ENCODE peak calls at places on chromosomes 4 and X, in eight cellular contexts. U is astrocyte, F is neural progenitor cell, N is fibroblast of lung, D is mammary epithelial cell, K is transverse colon, Y is tibial artery, P is ovary. V is an unnamed sample.

GRCh38 chr4:83281326-83281725 is 3.3 kb downstream of the COQ2 start:
- DNase-seq in N (no peak), Y (no peak), F (no peak), U (no peak), P (no peak), D (no peak), K (no peak), V (no peak)

GRCh38 chrX:149540133-149540620 is 635 bp upstream of the EOLA1 start:
- DNase-seq in P (peak), U (no peak), K (peak), D (peak), F (peak), N (peak), Y (peak), V (peak)

GRCh38 chr4:152352645-152353116 is 183.2 kb downstream of the FBXW7 start:
- DNase-seq in F (peak), U (peak), K (peak), D (peak), N (peak), P (peak), Y (peak), V (peak)

GRCh38 chrX:115233497-115234219 is at the start of gene LRCH2:
- DNase-seq in F (peak), Y (peak), N (no peak), P (peak), D (no peak), U (peak), K (no peak), V (no peak)

GRCh38 chrX:140860718-140861117 is 141.7 kb upstream of the SPANXB1 start:
- DNase-seq in U (no peak), Y (no peak), P (no peak), N (no peak), K (no peak), F (no peak), D (no peak), V (no peak)

GRCh38 chrX:119073911-119074310 is 1.1 kb downstream of the CT47C1 start:
- DNase-seq in P (no peak), U (no peak), Y (no peak), F (no peak), K (no peak), N (no peak), D (no peak), V (no peak)

GRCh38 chr4:108058685-108059440 is 69.2 kb downstream of the HADH start:
- DNase-seq in F (peak), U (peak), Y (no peak), N (peak), D (peak), P (no peak), K (no peak), V (peak)

GRCh38 chr4:121139533-121140222 is 24.4 kb downstream of the TNIP3 start:
- DNase-seq in N (peak), Y (no peak), D (no peak), P (no peak), U (peak), F (no peak), K (no peak), V (peak)

GRCh38 chr4:118173956-118174355 is 139.7 kb downstream of the NDST3 start:
- DNase-seq in K (no peak), Y (no peak), F (no peak), P (no peak), N (peak), U (peak), D (peak), V (peak)

GRCh38 chrX:142999209-142999720 is 26.5 kb upstream of the SPANXN4 start:
- DNase-seq in P (no peak), Y (no peak), N (no peak), U (no peak), F (no peak), D (no peak), K (no peak), V (no peak)

GRCh38 chrX:71666240-71667223 is 814 bp upstream of the LOC101059915 start:
- DNase-seq in N (no peak), F (no peak), Y (no peak), D (no peak), U (no peak), P (no peak), K (no peak), V (no peak)

GRCh38 chr4:25524616-25525146 is 131.0 kb upstream of the SLC34A2 start:
- DNase-seq in D (no peak), Y (no peak), U (no peak), K (no peak), P (no peak), F (peak), N (no peak), V (no peak)

GRCh38 chr4:80307774-80308465 is 27.6 kb upstream of the CFAP299 start:
- DNase-seq in P (peak), U (peak), N (peak), K (no peak), Y (no peak), F (peak), D (peak), V (peak)

GRCh38 chr4:87502580-87503238 is 26.5 kb downstream of the SPARCL1 start:
- DNase-seq in F (no peak), N (no peak), U (no peak), D (peak), Y (no peak), P (no peak), K (no peak), V (no peak)

GRCh38 chrX:118521435-118521834 is 25.8 kb downstream of the DOCK11 start:
- DNase-seq in K (no peak), D (no peak), Y (no peak), F (no peak), U (peak), N (peak), P (no peak), V (no peak)

GRCh38 chr4:156971168-156971601 is 414 bp downstream of the PDGFC start:
- DNase-seq in Y (peak), K (peak), U (no peak), D (no peak), P (peak), N (no peak), F (peak), V (no peak)

GRCh38 chr4:957581-958313 is 15.6 kb downstream of the DGKQ start:
- DNase-seq in D (no peak), Y (peak), P (no peak), F (no peak), N (no peak), K (no peak), U (no peak), V (no peak)

GRCh38 chr4:186727977-186728519 is 4.4 kb upstream of the FAT1 start:
- DNase-seq in K (no peak), F (peak), P (no peak), N (peak), D (peak), Y (no peak), U (no peak), V (no peak)
- H3K4me3 ChIP-seq in K (peak), F (peak), P (no peak), N (no peak), D (peak), Y (peak), U (peak), V (no peak)

GRCh38 chrX:153929576-153929975 is 3.5 kb upstream of the ARHGAP4 start:
- DNase-seq in K (no peak), N (no peak), U (no peak), Y (no peak), F (no peak), D (no peak), P (no peak), V (no peak)

GRCh38 chrX:153927686-153927935 is 1.5 kb upstream of the ARHGAP4 start:
- DNase-seq in D (no peak), N (no peak), Y (no peak), F (no peak), P (no peak), K (no peak), U (no peak), V (no peak)

GRCh38 chrX:153928846-153929245 is 2.8 kb upstream of the ARHGAP4 start:
- DNase-seq in D (no peak), F (no peak), K (no peak), Y (no peak), N (no peak), U (no peak), P (no peak), V (no peak)

GRCh38 chrX:153926863-153927685 is 1.0 kb upstream of the ARHGAP4 start:
- DNase-seq in N (no peak), Y (peak), U (peak), D (peak), F (peak), K (peak), P (peak), V (no peak)

GRCh38 chrX:153927936-153928760 is 2.1 kb upstream of the ARHGAP4 start:
- DNase-seq in U (peak), N (peak), Y (peak), F (peak), K (peak), P (peak), D (peak), V (peak)
- TF ChIP-seq CTCF in U (no peak), N (no peak), Y (no peak), F (no peak), K (no peak), P (no peak), D (peak), V (peak)

GRCh38 chr4:78545275-78546246 is 6.0 kb upstream of the ANXA3 start:
- DNase-seq in F (no peak), Y (no peak), U (peak), K (no peak), D (peak), P (no peak), N (peak), V (no peak)
- H3K27ac ChIP-seq in F (no peak), Y (no peak), U (no peak), K (no peak), D (peak), P (no peak), N (no peak), V (no peak)

GRCh38 chrX:9340619-9341304 is 124.1 kb upstream of the TBL1X start:
- DNase-seq in F (peak), P (peak), D (no peak), K (peak), Y (peak), U (peak), N (peak), V (no peak)

GRCh38 chrX:9343971-9344370 is 120.9 kb upstream of the TBL1X start:
- DNase-seq in P (no peak), D (no peak), U (no peak), F (no peak), Y (no peak), K (no peak), N (no peak), V (no peak)

GRCh38 chrX:9341305-9342201 is 123.3 kb upstream of the TBL1X start:
- DNase-seq in P (peak), N (peak), D (no peak), F (peak), U (peak), Y (peak), K (peak), V (no peak)

GRCh38 chrX:9339603-9340569 is 125.0 kb upstream of the TBL1X start:
- DNase-seq in Y (peak), K (peak), F (no peak), D (no peak), U (no peak), N (peak), P (peak), V (no peak)

GRCh38 chrX:9342581-9343051 is 122.2 kb upstream of the TBL1X start:
- DNase-seq in U (peak), K (peak), D (no peak), P (peak), Y (peak), F (peak), N (peak), V (peak)
- H3K4me3 ChIP-seq in U (peak), K (peak), D (no peak), P (peak), Y (peak), F (peak), N (no peak), V (peak)

GRCh38 chr4:173318648-173319211 is 15.4 kb downstream of the HMGB2 start:
- DNase-seq in F (no peak), U (peak), P (no peak), D (peak), N (peak), K (no peak), Y (no peak), V (no peak)
- TF ChIP-seq CTCF in F (peak), U (peak), P (peak), D (peak), N (no peak), K (peak), Y (peak), V (no peak)

DNA sequence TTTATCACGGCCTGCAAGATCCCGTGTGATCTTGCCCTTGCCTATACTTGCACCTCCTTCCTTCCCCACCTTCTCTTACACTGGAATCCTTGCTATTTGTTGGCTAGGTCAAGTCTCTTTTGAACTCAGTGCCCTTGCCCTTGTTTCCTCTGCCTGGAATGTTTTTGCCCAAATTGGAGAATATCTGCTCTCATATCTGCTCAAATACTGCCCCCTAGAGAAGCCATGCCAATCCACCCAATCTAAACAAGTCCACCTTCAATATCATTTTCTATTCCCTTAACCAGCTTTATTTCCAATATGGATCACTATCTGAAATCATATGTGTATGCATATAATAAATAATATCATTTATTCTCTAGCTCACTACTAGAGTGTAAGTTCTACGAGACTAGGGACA is 1044.2 kb upstream of the FTHL17 start:
- DNase-seq in D (no peak), K (no peak), U (no peak), N (no peak), P (no peak), F (no peak), Y (no peak), V (peak)
- H3K27ac ChIP-seq in D (no peak), K (no peak), U (no peak), N (no peak), P (no peak), F (no peak), Y (no peak), V (no peak)

GRCh38 chr4:76689079-76689817 is 208.7 kb downstream of the SOWAHB start:
- DNase-seq in K (peak), P (peak), F (peak), N (no peak), Y (peak), D (peak), U (no peak), V (no peak)

GRCh38 chr4:76690906-76691275 is 207.1 kb downstream of the SOWAHB start:
- DNase-seq in N (peak), P (no peak), F (no peak), U (no peak), K (no peak), D (no peak), Y (no peak), V (no peak)

GRCh38 chr4:76691767-76692689 is 205.9 kb downstream of the SOWAHB start:
- DNase-seq in U (no peak), K (peak), N (peak), P (no peak), F (no peak), Y (no peak), D (peak), V (no peak)

GRCh38 chr4:76688737-76689078 is 209.2 kb downstream of the SOWAHB start:
- DNase-seq in K (no peak), P (no peak), U (peak), N (no peak), D (no peak), Y (no peak), F (peak), V (no peak)

DNA sequence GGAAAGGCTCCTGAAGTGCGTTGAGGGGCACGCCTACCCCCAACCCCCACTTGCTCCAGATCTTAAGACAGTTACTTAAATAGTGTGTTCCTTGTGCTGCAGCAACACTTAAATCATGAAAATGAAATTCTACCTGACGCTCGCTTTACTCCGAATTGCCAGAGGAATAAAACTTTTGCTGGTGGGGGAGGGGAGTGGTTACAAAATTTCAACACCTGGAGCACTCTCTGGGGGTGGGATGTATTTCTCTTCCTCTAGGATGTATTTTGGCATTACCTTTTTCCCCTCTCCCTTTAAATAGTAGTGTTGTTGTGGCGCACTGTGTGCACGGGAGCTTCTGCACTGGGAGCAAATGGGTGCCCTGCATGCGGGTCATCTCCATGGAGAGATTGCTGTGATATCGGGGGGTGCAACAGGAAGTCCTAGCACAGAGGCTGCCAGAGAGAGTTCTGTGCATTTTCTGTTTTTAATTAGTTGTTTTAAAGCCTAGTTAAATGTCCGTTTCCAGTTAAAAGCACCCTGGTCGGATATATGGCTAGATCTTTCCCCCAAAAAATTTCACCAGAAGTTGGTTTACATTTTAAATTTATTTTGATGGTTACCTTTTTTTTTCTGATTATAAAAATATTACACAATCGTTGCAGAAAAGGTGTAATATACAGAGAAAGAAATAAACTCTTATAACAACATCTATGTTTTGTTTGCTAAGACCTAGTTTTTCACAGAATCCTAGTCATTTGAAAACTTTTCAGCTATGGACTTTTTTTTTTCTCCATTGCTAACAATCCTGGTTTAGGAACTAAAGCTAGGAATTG is 207.6 kb downstream of the SOWAHB start:
- DNase-seq in Y (no peak), P (no peak), K (peak), N (peak), U (no peak), D (peak), F (no peak), V (no peak)
- H3K4me3 ChIP-seq in Y (peak), P (peak), K (peak), N (peak), U (peak), D (peak), F (peak), V (peak)